ENCODE peak calls at places on chromosomes 12 and 14, in four cellular contexts. J, G, W and S are unnamed samples.

GRCh38 chr14:33950320-33951182 is at the start of gene EGLN3:
- DNase-seq in G (peak), J (peak), W (no peak), S (peak)

GRCh38 chr12:127565241-127565640 is 701.7 kb upstream of the TMEM132C start:
- DNase-seq in J (no peak), W (no peak), G (no peak), S (no peak)

GRCh38 chr12:92871121-92871520 is 58.0 kb downstream of the EEA1 start:
- DNase-seq in W (no peak), J (no peak), G (no peak), S (no peak)

GRCh38 chr14:79018846-79019245 is 848.7 kb downstream of the NRXN3 start:
- DNase-seq in G (no peak), J (no peak), W (no peak), S (no peak)

GRCh38 chr12:66014818-66015217 is 115.7 kb downstream of the LLPH start:
- DNase-seq in J (no peak), G (peak), W (no peak), S (no peak)

GRCh38 chr14:79510659-79511058 is 700.6 kb downstream of the DIO2 start:
- DNase-seq in J (no peak), G (no peak), W (no peak), S (no peak)

GRCh38 chr12:102064476-102064875 is 2.7 kb upstream of the WASHC3 start:
- DNase-seq in W (no peak), G (no peak), J (no peak), S (no peak)

GRCh38 chr12:67222302-67222701 is 46.9 kb upstream of the CAND1 start:
- DNase-seq in W (no peak), J (peak), G (no peak), S (no peak)

GRCh38 chr14:58639842-58640484 is 2.2 kb downstream of the DACT1 start:
- DNase-seq in J (peak), W (peak), G (peak), S (peak)

GRCh38 chr14:105860615-105861580 is 334.5 kb downstream of the TMEM121 start:
- DNase-seq in G (no peak), J (no peak), W (no peak), S (peak)

GRCh38 chr14:60183724-60184596 is 18.8 kb upstream of the DHRS7 start:
- DNase-seq in W (no peak), J (peak), G (peak), S (no peak)

GRCh38 chr14:74945852-74946658 is 9.3 kb downstream of the PGF start:
- DNase-seq in J (peak), G (peak), W (no peak), S (peak)

GRCh38 chr14:104586832-104587620 is 7.5 kb downstream of the C14orf180 start:
- DNase-seq in W (no peak), G (no peak), J (no peak), S (no peak)

GRCh38 chr14:95199298-95199983 is 42.1 kb upstream of the DICER1 start:
- DNase-seq in G (no peak), J (no peak), W (no peak), S (no peak)

GRCh38 chr14:32662234-32662633 is 276.4 kb upstream of the NPAS3 start:
- DNase-seq in J (no peak), G (no peak), W (no peak), S (no peak)

GRCh38 chr12:45477526-45477925 is 252.0 kb upstream of the ARID2 start:
- DNase-seq in G (no peak), J (no peak), W (no peak), S (no peak)

GRCh38 chr14:49677643-49678042 is 10.4 kb downstream of the POLE2 start:
- DNase-seq in J (no peak), G (no peak), W (no peak), S (peak)

GRCh38 chr14:44782775-44783238 is 178.9 kb downstream of the KLHL28 start:
- DNase-seq in W (no peak), J (no peak), G (no peak), S (no peak)

GRCh38 chr12:67855103-67855502 is 134.1 kb upstream of the IFNG-AS1 start:
- DNase-seq in J (no peak), W (no peak), G (no peak), S (no peak)

GRCh38 chr12:4282103-4282891 is 8.7 kb downstream of the CCND2 start:
- DNase-seq in J (no peak), G (no peak), W (no peak), S (no peak)

GRCh38 chr14:67359775-67360468 is at the start of the genes ATP6V1D and EIF2S1:
- DNase-seq in J (peak), G (peak), W (peak), S (peak)

GRCh38 chr14:67358914-67359313 is 690 bp downstream of the ATP6V1D start:
- DNase-seq in G (no peak), W (no peak), J (peak), S (no peak)

GRCh38 chr14:67360469-67361206 is 510 bp downstream of the EIF2S1 start:
- DNase-seq in J (peak), G (peak), W (no peak), S (no peak)

GRCh38 chr14:67357583-67358354 is 1.8 kb downstream of the ATP6V1D start:
- DNase-seq in G (no peak), W (no peak), J (peak), S (no peak)

GRCh38 chr14:67359319-67359774 is 257 bp downstream of the ATP6V1D start:
- DNase-seq in J (no peak), W (no peak), G (peak), S (peak)
- TF ChIP-seq CREM in J (no peak), W (no peak), G (no peak), S (no peak)

GRCh38 chr14:22429546-22429945 is 159.5 kb downstream of the DAD1 start:
- DNase-seq in W (no peak), J (no peak), G (no peak), S (no peak)

GRCh38 chr14:22426711-22427110 is 162.3 kb downstream of the DAD1 start:
- DNase-seq in G (no peak), J (no peak), W (no peak), S (no peak)

GRCh38 chr14:22432348-22432976 is 156.6 kb downstream of the DAD1 start:
- DNase-seq in W (no peak), J (peak), G (no peak), S (no peak)

GRCh38 chr14:22427771-22428228 is 161.2 kb downstream of the DAD1 start:
- DNase-seq in G (peak), J (no peak), W (no peak), S (no peak)

DNA sequence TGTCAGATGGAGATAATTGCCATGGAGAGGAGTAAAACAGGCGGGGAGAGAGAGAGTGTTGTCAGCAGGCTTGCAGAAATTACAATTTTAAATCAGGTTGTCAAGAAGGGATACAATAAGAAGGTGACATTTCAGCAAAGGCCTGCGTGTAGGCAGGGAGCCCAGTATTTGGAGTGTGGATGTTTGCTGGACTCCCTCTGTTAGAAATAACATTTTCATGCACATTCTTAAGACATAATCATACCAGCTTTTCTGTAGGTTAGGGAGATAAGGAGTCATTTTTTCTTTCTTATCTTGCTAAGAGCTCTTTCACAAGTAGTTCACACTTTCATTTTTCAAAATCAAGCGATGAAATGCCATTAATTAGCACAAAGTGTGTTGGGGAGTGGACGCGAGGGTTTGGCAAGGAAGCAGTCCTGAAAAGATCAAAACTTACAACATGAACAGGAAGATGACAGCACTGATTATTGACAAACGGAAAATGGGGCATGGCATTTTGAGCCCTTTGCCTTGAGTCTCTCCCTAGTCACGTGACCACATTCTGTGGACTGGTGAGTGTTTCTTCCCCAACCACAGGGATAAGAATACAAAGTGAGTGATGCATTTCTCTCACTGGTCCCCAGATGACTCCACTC is 160.2 kb downstream of the DAD1 start:
- DNase-seq in J (peak), W (no peak), G (no peak), S (no peak)
- TF ChIP-seq CREM in J (no peak), W (no peak), G (no peak), S (no peak)

GRCh38 chr12:8860165-8860961 is 37.9 kb downstream of the A2ML1 start:
- DNase-seq in J (peak), G (peak), W (no peak), S (peak)
- TF ChIP-seq CREM in J (no peak), G (no peak), W (no peak), S (no peak)

GRCh38 chr12:59600174-59600573 is 4.3 kb downstream of the SLC16A7 start:
- DNase-seq in G (no peak), J (no peak), W (no peak), S (no peak)
- TF ChIP-seq CREM in G (no peak), J (no peak), W (no peak), S (no peak)